ENCODE peak calls at places on chromosome 22, in four cellular contexts. One of them, this sample, is unnamed.

GRCh38 chr22:32868928-32869327 is 67.4 kb downstream of the TIMP3 start:
- DNase-seq in stimulated activated effector memory CD8-positive, alpha-beta T cell treated with anti-CD3 and anti-CD28 coated beads, Interleukin-12 subunit alpha, Interleukin-12 subunit beta, amount 100 ng/mL, for 72 hours: no peak
- DNase-seq in midbrain: no peak
- DNase-seq in hepatic stellate cell: no peak
- DNase-seq in this sample: no peak

GRCh38 chr22:22599248-22599647 is 40.2 kb upstream of the PRAME start:
- DNase-seq in stimulated activated effector memory CD8-positive, alpha-beta T cell treated with anti-CD3 and anti-CD28 coated beads, Interleukin-12 subunit alpha, Interleukin-12 subunit beta, amount 100 ng/mL, for 72 hours: no peak
- DNase-seq in midbrain: no peak
- DNase-seq in hepatic stellate cell: no peak
- DNase-seq in this sample: no peak

GRCh38 chr22:30694638-30695350 is at the start of gene OSBP2:
- DNase-seq in stimulated activated effector memory CD8-positive, alpha-beta T cell treated with anti-CD3 and anti-CD28 coated beads, Interleukin-12 subunit alpha, Interleukin-12 subunit beta, amount 100 ng/mL, for 72 hours: peak; percentile 21
- DNase-seq in midbrain: peak; percentile 47
- DNase-seq in hepatic stellate cell: peak; percentile 18
- DNase-seq in this sample: peak; percentile 9

GRCh38 chr22:19855504-19856409 is 1.1 kb upstream of the GNB1L start:
- DNase-seq in stimulated activated effector memory CD8-positive, alpha-beta T cell treated with anti-CD3 and anti-CD28 coated beads, Interleukin-12 subunit alpha, Interleukin-12 subunit beta, amount 100 ng/mL, for 72 hours: peak; percentile 39
- DNase-seq in midbrain: no peak
- DNase-seq in hepatic stellate cell: no peak
- DNase-seq in this sample: peak; percentile 61

GRCh38 chr22:48804811-48805301 is 1022.8 kb downstream of the BRD1 start:
- DNase-seq in stimulated activated effector memory CD8-positive, alpha-beta T cell treated with anti-CD3 and anti-CD28 coated beads, Interleukin-12 subunit alpha, Interleukin-12 subunit beta, amount 100 ng/mL, for 72 hours: no peak
- DNase-seq in midbrain: no peak
- DNase-seq in hepatic stellate cell: no peak
- DNase-seq in this sample: no peak

GRCh38 chr22:23780146-23780748 is 6.5 kb upstream of the SMARCB1 start:
- DNase-seq in stimulated activated effector memory CD8-positive, alpha-beta T cell treated with anti-CD3 and anti-CD28 coated beads, Interleukin-12 subunit alpha, Interleukin-12 subunit beta, amount 100 ng/mL, for 72 hours: no peak
- DNase-seq in midbrain: no peak
- DNase-seq in hepatic stellate cell: no peak
- DNase-seq in this sample: no peak

GRCh38 chr22:26486394-26486793 is 2.7 kb downstream of the SRRD start:
- DNase-seq in stimulated activated effector memory CD8-positive, alpha-beta T cell treated with anti-CD3 and anti-CD28 coated beads, Interleukin-12 subunit alpha, Interleukin-12 subunit beta, amount 100 ng/mL, for 72 hours: no peak
- DNase-seq in midbrain: no peak
- DNase-seq in hepatic stellate cell: no peak
- DNase-seq in this sample: no peak

GRCh38 chr22:48476599-48476998 is 1351.1 kb downstream of the BRD1 start:
- DNase-seq in stimulated activated effector memory CD8-positive, alpha-beta T cell treated with anti-CD3 and anti-CD28 coated beads, Interleukin-12 subunit alpha, Interleukin-12 subunit beta, amount 100 ng/mL, for 72 hours: no peak
- DNase-seq in midbrain: no peak
- DNase-seq in hepatic stellate cell: no peak
- DNase-seq in this sample: no peak

GRCh38 chr22:45077826-45078334 is 68.1 kb upstream of the PHF21B start:
- DNase-seq in stimulated activated effector memory CD8-positive, alpha-beta T cell treated with anti-CD3 and anti-CD28 coated beads, Interleukin-12 subunit alpha, Interleukin-12 subunit beta, amount 100 ng/mL, for 72 hours: no peak
- DNase-seq in midbrain: no peak
- DNase-seq in hepatic stellate cell: no peak
- DNase-seq in this sample: no peak

GRCh38 chr22:50398698-50399648 is 55.8 kb downstream of the PPP6R2 start:
- DNase-seq in stimulated activated effector memory CD8-positive, alpha-beta T cell treated with anti-CD3 and anti-CD28 coated beads, Interleukin-12 subunit alpha, Interleukin-12 subunit beta, amount 100 ng/mL, for 72 hours: no peak
- DNase-seq in midbrain: no peak
- DNase-seq in hepatic stellate cell: no peak
- DNase-seq in this sample: no peak

GRCh38 chr22:31857247-31857646 is 87.1 kb upstream of the YWHAH start:
- DNase-seq in stimulated activated effector memory CD8-positive, alpha-beta T cell treated with anti-CD3 and anti-CD28 coated beads, Interleukin-12 subunit alpha, Interleukin-12 subunit beta, amount 100 ng/mL, for 72 hours: no peak
- DNase-seq in midbrain: no peak
- DNase-seq in hepatic stellate cell: no peak
- DNase-seq in this sample: no peak

GRCh38 chr22:49925525-49926128 is 7.2 kb downstream of the CRELD2 start:
- DNase-seq in stimulated activated effector memory CD8-positive, alpha-beta T cell treated with anti-CD3 and anti-CD28 coated beads, Interleukin-12 subunit alpha, Interleukin-12 subunit beta, amount 100 ng/mL, for 72 hours: no peak
- DNase-seq in midbrain: no peak
- DNase-seq in hepatic stellate cell: no peak
- DNase-seq in this sample: no peak

GRCh38 chr22:19942071-19942885 is 660 bp upstream of the TXNRD2 start:
- DNase-seq in stimulated activated effector memory CD8-positive, alpha-beta T cell treated with anti-CD3 and anti-CD28 coated beads, Interleukin-12 subunit alpha, Interleukin-12 subunit beta, amount 100 ng/mL, for 72 hours: no peak
- DNase-seq in midbrain: peak; percentile 23
- DNase-seq in hepatic stellate cell: peak; percentile 82
- DNase-seq in this sample: peak; percentile 77

This sample was measured in AG08395.